ENCODE peak calls at places on chromosomes 6 and 20, in five cellular contexts. C is IMR-90, S is H9, B is neuronal stem cell, A is mesendoderm. Z is an unnamed sample.

GRCh38 chr6:150775804-150776203 is 89.7 kb upstream of the MTHFD1L start:
- DNase-seq in B (no peak), C (no peak), A (no peak), S (no peak), Z (no peak)

GRCh38 chr20:53942121-53942816 is 128.1 kb downstream of the BCAS1 start:
- DNase-seq in S (peak; percentile 83), C (no peak), B (no peak), A (peak; percentile 94), Z (no peak)

GRCh38 chr6:32837651-32838113 is 857 bp downstream of the TAP2 start:
- DNase-seq in C (no peak), B (no peak), A (peak; percentile 5), S (no peak), Z (peak; percentile 82)

GRCh38 chr20:7843613-7844012 is 96.6 kb downstream of the HAO1 start:
- DNase-seq in A (no peak), S (no peak), C (peak; percentile 34), B (no peak), Z (no peak)

GRCh38 chr6:124928831-124929230 is 33.4 kb upstream of the RNF217 start:
- DNase-seq in B (no peak), S (no peak), C (no peak), A (no peak), Z (no peak)

GRCh38 chr20:2507875-2508630 is 662 bp downstream of the ZNF343 start:
- DNase-seq in A (no peak), S (no peak), B (no peak), C (peak; percentile 47), Z (no peak)

GRCh38 chr6:33926451-33926850 is 122.6 kb upstream of the MLN start:
- DNase-seq in S (peak; percentile 71), C (no peak), A (peak; percentile 79), B (no peak), Z (no peak)

GRCh38 chr6:152052061-152052460 is 244.6 kb downstream of the ESR1 start:
- DNase-seq in A (peak; percentile 9), C (no peak), S (no peak), B (no peak), Z (no peak)

GRCh38 chr20:13139459-13140150 is 81.5 kb upstream of the ISM1 start:
- DNase-seq in C (no peak), A (peak; percentile 7), B (no peak), S (no peak), Z (no peak)

GRCh38 chr6:67506352-67506751 is 1128.7 kb upstream of the ADGRB3 start:
- DNase-seq in A (no peak), C (no peak), B (no peak), S (no peak), Z (no peak)

GRCh38 chr6:108737594-108738546 is 110.4 kb upstream of the ARMC2 start:
- DNase-seq in B (no peak), S (no peak), C (peak; percentile 99), A (no peak), Z (peak; percentile 96)

GRCh38 chr6:145015739-145016558 is 719.4 kb downstream of the EPM2A start:
- DNase-seq in S (no peak), B (no peak), A (peak; percentile 75), C (peak; percentile 97), Z (peak; percentile 4)

GRCh38 chr6:84027340-84028183 is 6.0 kb upstream of the MRAP2 start:
- DNase-seq in S (no peak), A (no peak), C (peak; percentile 21), B (no peak), Z (peak; percentile 80)

GRCh38 chr6:150418825-150419594 is 50.2 kb downstream of the IYD start:
- DNase-seq in S (peak; percentile 61), C (peak; percentile 36), A (peak; percentile 63), B (peak; percentile 21), Z (peak; percentile 75)

GRCh38 chr6:149336529-149336928 is 19.0 kb downstream of the TAB2 start:
- DNase-seq in C (no peak), S (no peak), B (no peak), A (no peak), Z (no peak)

GRCh38 chr6:135108692-135109091 is 54.1 kb upstream of the HBS1L start:
- DNase-seq in A (no peak), C (no peak), B (no peak), S (no peak), Z (no peak)

GRCh38 chr6:474454-475185 is 83.1 kb downstream of the IRF4 start:
- DNase-seq in B (no peak), S (no peak), A (peak; percentile 19), C (no peak), Z (no peak)

GRCh38 chr6:28587746-28588075 is 62.0 kb downstream of the GPX5 start:
- DNase-seq in C (no peak), A (no peak), S (no peak), B (no peak), Z (no peak)

GRCh38 chr6:145887969-145888368 is 73.4 kb upstream of the FBXO30 start:
- DNase-seq in A (peak; percentile 8), C (peak; percentile 42), S (no peak), B (no peak), Z (no peak)

DNA sequence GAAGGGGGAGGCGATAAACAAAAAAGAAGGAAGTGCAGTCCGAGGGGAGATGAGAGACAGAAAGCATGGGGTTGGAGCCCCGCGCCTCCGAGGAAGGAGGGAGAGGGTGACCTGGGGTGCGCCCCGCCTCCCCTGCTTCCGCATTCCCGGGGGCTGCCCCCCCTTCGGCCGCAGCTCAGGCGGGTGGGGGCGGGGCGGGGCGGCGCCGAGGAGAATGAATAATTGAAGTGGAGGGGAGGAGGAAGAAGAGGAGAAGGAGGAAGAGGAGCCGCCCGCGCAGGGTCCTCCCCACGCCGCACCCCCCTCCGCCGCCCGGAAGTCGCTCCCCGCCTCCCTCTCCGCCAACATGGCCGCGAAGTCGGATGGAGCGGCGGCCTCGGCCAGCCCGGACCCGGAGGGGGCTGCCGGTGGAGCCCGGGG is at the start of gene XKR7:
- DNase-seq in C (no peak), S (peak; percentile 72), B (peak; percentile 20), A (peak; percentile 22), Z (no peak)
- H2BK120ac ChIP-seq in C (no peak within 1 kb of the TSS), S (no peak within 1 kb of the TSS), B (no peak within 1 kb of the TSS), A (no peak within 1 kb of the TSS), Z (no peak within 1 kb of the TSS)

GRCh38 chr6:157014871-157015270 is 237.7 kb downstream of the ARID1B start:
- DNase-seq in A (no peak), S (no peak), B (no peak), C (no peak), Z (no peak)
- H3K27ac ChIP-seq in A (no peak overlapping the region), S (no peak overlapping the region), B (no peak overlapping the region), C (no peak overlapping the region), Z (no peak overlapping the region)

GRCh38 chr20:38454556-38455473 is 17.8 kb upstream of the RALGAPB start:
- DNase-seq in S (no peak), C (no peak), A (no peak), B (no peak), Z (peak; percentile 84)

GRCh38 chr20:38450412-38450975 is 15.4 kb upstream of the SNHG17 start:
- DNase-seq in S (no peak), B (no peak), C (peak; percentile 49), A (peak; percentile 66), Z (peak; percentile 82)

GRCh38 chr20:38453941-38454340 is 18.7 kb upstream of the RALGAPB start:
- DNase-seq in C (no peak), A (no peak), S (no peak), B (no peak), Z (peak; percentile 69)

GRCh38 chr20:38449046-38449445 is 13.9 kb upstream of the SNHG17 start:
- DNase-seq in C (no peak), A (no peak), S (no peak), B (no peak), Z (no peak)

DNA sequence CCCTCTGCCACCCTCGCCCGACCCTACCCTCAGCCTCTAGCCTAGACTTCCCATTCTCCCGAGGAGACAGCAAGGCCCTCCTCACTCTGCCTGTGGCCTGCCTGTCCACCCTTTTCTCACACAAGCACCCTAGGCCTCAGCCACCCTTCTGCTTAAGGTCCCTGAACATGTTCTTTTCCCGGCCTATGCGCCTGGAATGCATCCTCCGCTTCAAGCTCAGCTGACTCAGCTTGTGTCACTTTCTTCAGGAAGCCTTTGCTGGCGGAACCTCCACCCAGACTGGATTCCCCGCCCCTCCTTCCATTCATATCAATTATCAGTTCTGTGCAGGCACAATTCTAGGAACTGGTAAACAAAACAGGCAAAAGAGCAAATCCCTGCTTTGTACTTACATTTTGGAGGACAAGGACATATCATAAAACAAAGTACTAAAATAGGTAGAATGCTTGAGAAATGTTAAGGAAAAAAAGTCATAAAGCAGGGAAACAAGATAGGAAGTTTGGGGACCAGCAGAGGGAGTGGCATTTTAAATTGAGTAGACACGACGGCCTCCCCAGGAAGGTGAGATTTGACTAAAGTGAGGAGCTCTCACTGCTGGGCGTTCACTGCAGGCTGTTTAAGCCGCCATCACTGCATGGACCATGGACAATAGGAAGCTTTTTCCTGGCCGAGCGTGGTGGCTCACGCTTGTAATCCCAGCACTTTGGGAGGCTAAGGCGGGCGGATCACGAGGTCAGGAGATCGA is 17.9 kb upstream of the SNHG17 start:
- DNase-seq in A (no peak), S (no peak), B (no peak), C (peak; percentile 74), Z (peak; percentile 33)
- H2BK120ac ChIP-seq in A (no peak overlapping the region), S (no peak overlapping the region), B (no peak overlapping the region), C (peak overlapping the region; percentile 63), Z (no peak overlapping the region)

GRCh38 chr20:23049201-23049932 is at the start of gene THBD:
- DNase-seq in B (peak; percentile 30), S (peak; percentile 71), A (peak; percentile 57), C (peak; percentile 12), Z (peak; percentile 35)
- H3K27ac ChIP-seq in B (no peak within 1 kb of the TSS), S (no peak within 1 kb of the TSS), A (no peak within 1 kb of the TSS), C (no peak within 1 kb of the TSS), Z (no peak within 1 kb of the TSS)

DNA sequence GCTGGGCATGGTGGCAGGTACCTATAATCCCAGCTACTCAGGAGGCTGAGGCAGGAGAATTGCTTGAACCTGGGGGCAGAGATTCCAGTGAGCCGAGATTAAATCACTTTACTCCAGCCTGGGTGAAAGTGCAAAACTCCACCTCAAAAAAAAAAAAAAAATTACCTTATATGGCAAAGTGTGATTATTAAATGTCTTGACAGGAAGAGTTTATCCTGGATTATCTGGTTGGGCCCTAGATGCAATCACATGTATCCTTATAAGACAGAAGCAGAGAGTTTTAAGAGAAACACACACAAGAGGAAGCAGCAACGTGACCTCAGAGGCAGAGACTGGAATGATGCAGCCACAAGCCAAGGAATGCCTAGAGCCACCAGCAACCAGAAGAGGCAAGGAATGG is 11.0 kb downstream of the ADA start:
- DNase-seq in B (no peak), C (no peak), A (no peak), S (no peak), Z (peak; percentile 33)
- H2BK120ac ChIP-seq in B (no peak overlapping the region), C (no peak overlapping the region), A (no peak overlapping the region), S (no peak overlapping the region), Z (no peak overlapping the region)

Z was measured in trophoblast cell.